ENCODE peak calls at places on chromosomes 6 and 20, in ten cellular contexts. G is A549, T is left ventricle myocardium inferior, M is right cardiac atrium, H is upper lobe of right lung, B is mesenchymal stem cell, L is fibroblast of lung, N is prostate gland, Y is adrenal gland, C is lower lobe of right lung. E is an unnamed sample.

GRCh38 chr6:6196762-6197161 is 123.7 kb downstream of the F13A1 start:
- DNase-seq in G (no peak), T (no peak), M (no peak), H (no peak), B (no peak), L (no peak), N (no peak), Y (no peak), C (no peak), E (no peak)

GRCh38 chr6:118401325-118401998 is 146.6 kb upstream of the PLN start:
- DNase-seq in G (no peak), T (no peak), M (no peak), H (no peak), B (no peak), L (no peak), N (no peak), Y (no peak), C (no peak), E (no peak)

GRCh38 chr6:108168026-108168463 is 2.2 kb downstream of the NR2E1 start:
- DNase-seq in G (no peak), T (no peak), M (no peak), H (no peak), B (no peak), L (no peak), N (no peak), Y (no peak), C (no peak), E (no peak)

GRCh38 chr20:667351-668034 is 8.1 kb downstream of the SCRT2 start:
- DNase-seq in G (peak), T (peak), M (peak), H (peak), B (peak), L (peak), N (no peak), Y (peak), C (peak), E (no peak)

GRCh38 chr20:35240083-35240913 is 13.8 kb downstream of the MMP24 start:
- DNase-seq in G (no peak), T (no peak), M (no peak), H (no peak), B (no peak), L (no peak), N (no peak), Y (no peak), C (no peak), E (no peak)

GRCh38 chr20:50895111-50895830 is 36.0 kb downstream of the ADNP start:
- DNase-seq in G (no peak), T (no peak), M (no peak), H (no peak), B (peak), L (no peak), N (no peak), Y (no peak), C (no peak), E (no peak)

GRCh38 chr6:125357515-125358256 is 55.9 kb upstream of the HDDC2 start:
- DNase-seq in G (no peak), T (peak), M (peak), H (no peak), B (peak), L (peak), N (no peak), Y (no peak), C (no peak), E (no peak)

GRCh38 chr20:54555150-54555549 is 79.8 kb downstream of the DOK5 start:
- DNase-seq in G (no peak), T (no peak), M (no peak), H (no peak), B (no peak), L (no peak), N (no peak), Y (no peak), C (no peak), E (no peak)

GRCh38 chr20:63084563-63084927 is 77.8 kb upstream of the BHLHE23 start:
- DNase-seq in G (no peak), T (no peak), M (no peak), H (no peak), B (no peak), L (no peak), N (no peak), Y (no peak), C (peak), E (peak)

GRCh38 chr6:138977242-138977641 is 10.8 kb downstream of the REPS1 start:
- DNase-seq in G (no peak), T (no peak), M (no peak), H (no peak), B (no peak), L (no peak), N (no peak), Y (no peak), C (no peak), E (no peak)
- H3K4me3 ChIP-seq in G (no peak), T (no peak), M (no peak), H (no peak), B (no peak), L (no peak), N (no peak), Y (no peak), C (no peak), E (no peak)

GRCh38 chr6:89028774-89029173 is 51.8 kb upstream of the PNRC1 start:
- DNase-seq in G (no peak), T (no peak), M (no peak), H (no peak), B (no peak), L (no peak), N (no peak), Y (no peak), C (no peak), E (no peak)

GRCh38 chr6:89037156-89037900 is 43.2 kb upstream of the PNRC1 start:
- DNase-seq in G (no peak), T (no peak), M (no peak), H (no peak), B (peak), L (no peak), N (no peak), Y (peak), C (no peak), E (no peak)

GRCh38 chr6:89035252-89036106 is 45.1 kb upstream of the PNRC1 start:
- DNase-seq in G (peak), T (peak), M (peak), H (peak), B (peak), L (peak), N (peak), Y (peak), C (peak), E (peak)

GRCh38 chr6:89032599-89032998 is 48.0 kb upstream of the PNRC1 start:
- DNase-seq in G (no peak), T (no peak), M (no peak), H (no peak), B (peak), L (no peak), N (no peak), Y (no peak), C (no peak), E (no peak)

DNA sequence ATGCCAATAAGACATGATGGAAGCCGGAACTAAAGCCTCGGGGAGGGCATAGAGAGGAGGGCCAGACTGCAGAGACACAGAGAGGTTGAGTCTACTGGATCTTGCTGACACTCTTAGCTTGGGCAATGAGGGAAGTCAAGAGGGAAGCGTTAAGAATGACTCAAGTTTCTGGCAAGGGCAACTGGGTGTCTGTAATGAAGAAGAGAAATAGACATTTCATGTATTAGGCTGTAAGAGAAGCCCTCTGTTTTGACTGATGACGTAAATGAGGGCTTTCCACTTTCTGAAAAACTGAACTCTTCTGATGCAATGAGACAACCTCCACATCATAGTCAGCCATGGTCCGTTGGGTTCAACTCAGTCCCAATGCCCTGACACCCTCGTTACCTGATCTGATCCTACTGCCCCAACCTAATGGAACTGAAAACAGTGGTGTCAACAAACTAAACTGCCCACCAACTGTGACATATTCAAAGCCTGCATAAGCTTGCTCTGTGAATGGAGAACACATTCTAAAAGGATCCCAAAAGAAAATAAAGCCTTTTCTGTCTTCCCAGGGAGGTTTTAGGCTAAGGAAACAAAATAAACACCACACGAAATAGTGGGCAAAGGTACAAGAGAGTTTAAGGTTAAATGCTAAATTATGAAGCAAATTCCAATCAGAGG is 45.8 kb upstream of the PNRC1 start:
- DNase-seq in G (no peak), T (peak), M (no peak), H (no peak), B (peak), L (peak), N (no peak), Y (peak), C (peak), E (no peak)
- H3K27ac ChIP-seq in G (peak), T (peak), M (peak), H (peak), B (peak), L (peak), N (peak), Y (peak), C (peak), E (peak)

DNA sequence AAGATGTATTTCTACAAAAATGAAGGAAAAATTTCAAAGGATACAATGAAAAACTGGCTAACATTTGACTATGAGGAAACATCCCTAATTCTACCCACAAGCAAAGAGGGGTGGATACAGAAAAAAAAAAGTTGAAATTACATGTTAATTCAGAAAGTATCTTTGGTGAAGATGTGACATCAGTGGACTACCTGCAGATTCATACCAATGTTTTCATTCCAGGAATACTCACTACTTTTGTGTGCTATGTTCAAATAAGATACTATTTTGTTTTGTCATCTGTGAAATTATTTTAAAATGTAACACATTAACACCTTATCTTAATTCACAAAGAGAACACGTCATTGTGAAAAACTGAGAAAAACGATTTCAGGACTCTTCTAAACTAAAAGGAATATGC is 159.3 kb upstream of the SHLD1 start:
- DNase-seq in G (no peak), T (no peak), M (no peak), H (no peak), B (no peak), L (no peak), N (no peak), Y (no peak), C (no peak), E (no peak)
- H3K4me3 ChIP-seq in G (no peak), T (no peak), M (no peak), H (no peak), B (no peak), L (no peak), N (no peak), Y (no peak), C (no peak), E (no peak)

DNA sequence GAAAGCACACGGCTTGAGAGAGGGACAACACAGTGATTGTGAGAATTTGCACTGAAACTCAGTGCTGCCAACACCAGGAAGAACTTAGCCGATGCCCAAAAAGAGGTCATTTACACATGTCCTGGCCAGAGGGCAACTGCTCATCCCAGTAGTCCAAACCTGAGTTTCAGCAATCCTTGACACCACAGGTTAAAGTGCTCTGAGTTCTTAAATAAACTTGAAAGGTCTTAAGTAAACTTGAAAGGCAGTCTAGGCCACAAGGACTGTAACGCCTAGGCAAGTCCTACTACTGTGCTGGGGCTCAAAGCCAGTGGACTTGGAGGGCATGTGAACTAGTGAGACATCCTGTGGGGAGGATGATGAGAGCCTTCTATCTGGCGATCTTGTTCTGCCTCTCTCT is 14.1 kb downstream of the SNX14 start:
- DNase-seq in G (no peak), T (no peak), M (no peak), H (no peak), B (no peak), L (no peak), N (no peak), Y (no peak), C (no peak), E (no peak)
- H3K27ac ChIP-seq in G (peak), T (no peak), M (no peak), H (no peak), B (no peak), L (no peak), N (no peak), Y (no peak), C (no peak), E (no peak)

E was measured in pancreas.